ENCODE peak calls at places on chromosomes 12 and 14, in four cellular contexts. E is MG63, F is cardiac muscle cell, V is adipocyte. B is an unnamed sample.

GRCh38 chr12:21252070-21252469 is 82.6 kb downstream of the SLCO1A2 start:
- DNase-seq in E (no peak), F (peak; percentile 19), V (no peak), B (no peak)

GRCh38 chr14:54881235-54881760 is 21.3 kb downstream of the GCH1 start:
- DNase-seq in E (peak; percentile 6), F (no peak), V (no peak), B (no peak)

GRCh38 chr12:57475271-57476161 is 4.2 kb downstream of the ARHGAP9 start:
- DNase-seq in E (no peak), F (peak; percentile 45), V (peak; percentile 63), B (no peak)

GRCh38 chr14:99519347-99519881 is 38.2 kb downstream of the CCNK start:
- DNase-seq in E (no peak), F (no peak), V (no peak), B (no peak)

GRCh38 chr14:63388766-63389431 is 70.2 kb upstream of the GPHB5 start:
- DNase-seq in E (peak; percentile 29), F (peak; percentile 67), V (peak; percentile 79), B (no peak)

GRCh38 chr12:66051361-66051760 is 79.2 kb downstream of the LLPH start:
- DNase-seq in E (no peak), F (no peak), V (no peak), B (no peak)

GRCh38 chr14:69481815-69482568 is 2.5 kb upstream of the PLEKHD1 start:
- DNase-seq in E (no peak), F (no peak), V (no peak), B (no peak)

GRCh38 chr12:1532367-1532752 is 62.0 kb downstream of the FBXL14 start:
- DNase-seq in E (no peak), F (no peak), V (peak; percentile 23), B (no peak)

GRCh38 chr14:53412819-53413664 is 259.9 kb upstream of the DDHD1 start:
- DNase-seq in E (no peak), F (peak; percentile 24), V (no peak), B (no peak)

GRCh38 chr12:99130808-99131538 is 485.9 kb downstream of the APAF1 start:
- DNase-seq in E (no peak), F (no peak), V (peak; percentile 75), B (no peak)
- H3K4me3 ChIP-seq in E (no peak overlapping the region), F (no peak overlapping the region), V (peak overlapping the region; percentile 77), B (no peak overlapping the region)

DNA sequence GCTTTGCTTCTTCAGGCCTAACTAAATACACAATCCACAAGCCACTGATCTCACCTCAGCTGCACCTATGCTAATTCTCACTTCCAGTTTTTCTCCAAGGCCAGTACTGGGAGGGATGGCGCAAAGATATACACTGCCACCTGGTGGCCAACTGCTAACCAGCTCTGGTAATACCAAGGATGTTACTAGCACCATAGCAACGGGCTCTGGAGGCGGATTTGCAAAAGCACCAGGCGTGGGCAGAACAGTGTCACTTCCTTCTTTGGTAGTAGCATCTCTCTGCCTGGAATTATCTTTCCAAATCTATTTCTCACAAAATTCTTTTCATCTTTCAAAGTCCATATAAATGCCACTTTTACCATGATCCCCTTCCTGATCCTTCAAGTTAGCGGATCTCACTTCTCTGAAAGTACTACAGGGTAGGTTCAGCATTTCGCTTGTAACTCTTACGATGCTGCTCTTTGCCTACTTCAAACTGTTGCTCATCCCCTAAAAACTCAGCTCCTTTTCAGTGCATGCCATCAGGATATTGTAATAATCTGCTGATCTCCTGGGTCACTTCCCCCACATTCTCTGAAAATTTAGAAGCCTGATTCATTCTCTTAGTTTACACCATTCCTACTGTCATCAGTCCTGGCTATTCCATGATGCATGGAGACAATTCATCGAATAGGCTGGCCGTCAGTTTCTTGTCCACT is 37.1 kb upstream of the FOXJ2 start:
- DNase-seq in E (peak; percentile 79), F (peak; percentile 77), V (peak; percentile 93), B (peak; percentile 46)
- H3K4me3 ChIP-seq in E (no peak overlapping the region), F (no peak overlapping the region), V (peak overlapping the region; percentile 58), B (no peak overlapping the region)

DNA sequence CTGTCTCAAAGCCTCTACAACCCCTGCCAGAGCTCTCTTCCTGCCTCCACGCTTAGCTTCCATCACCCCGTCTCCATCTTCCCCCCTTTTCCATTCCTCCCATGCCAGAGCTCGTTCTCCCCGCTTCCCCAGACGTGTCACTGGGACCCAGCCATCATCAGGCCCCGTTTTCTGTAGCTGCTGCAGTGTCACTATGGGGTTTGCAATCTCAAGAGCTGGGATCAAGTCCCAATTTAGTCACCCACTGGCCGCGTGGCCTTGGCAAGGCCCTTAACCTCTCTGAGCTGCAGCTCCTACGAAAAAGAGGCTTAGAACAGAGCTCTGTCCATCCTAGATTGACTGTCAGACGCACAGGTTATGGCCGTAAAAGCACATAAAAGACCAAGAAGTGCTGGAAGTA is 901 bp upstream of the FAIM2 start:
- DNase-seq in E (no peak), F (no peak), V (no peak), B (no peak)
- H3K4me3 ChIP-seq in E (no peak overlapping the region), F (no peak overlapping the region), V (no peak overlapping the region), B (no peak overlapping the region)

GRCh38 chr12:104985206-104985605 is 910 bp upstream of the NOPCHAP1 start:
- DNase-seq in E (no peak), F (no peak), V (no peak), B (no peak)
- H3K4me3 ChIP-seq in E (peak overlapping the region; percentile 93), F (no peak overlapping the region), V (peak overlapping the region; percentile 94), B (no peak overlapping the region)

DNA sequence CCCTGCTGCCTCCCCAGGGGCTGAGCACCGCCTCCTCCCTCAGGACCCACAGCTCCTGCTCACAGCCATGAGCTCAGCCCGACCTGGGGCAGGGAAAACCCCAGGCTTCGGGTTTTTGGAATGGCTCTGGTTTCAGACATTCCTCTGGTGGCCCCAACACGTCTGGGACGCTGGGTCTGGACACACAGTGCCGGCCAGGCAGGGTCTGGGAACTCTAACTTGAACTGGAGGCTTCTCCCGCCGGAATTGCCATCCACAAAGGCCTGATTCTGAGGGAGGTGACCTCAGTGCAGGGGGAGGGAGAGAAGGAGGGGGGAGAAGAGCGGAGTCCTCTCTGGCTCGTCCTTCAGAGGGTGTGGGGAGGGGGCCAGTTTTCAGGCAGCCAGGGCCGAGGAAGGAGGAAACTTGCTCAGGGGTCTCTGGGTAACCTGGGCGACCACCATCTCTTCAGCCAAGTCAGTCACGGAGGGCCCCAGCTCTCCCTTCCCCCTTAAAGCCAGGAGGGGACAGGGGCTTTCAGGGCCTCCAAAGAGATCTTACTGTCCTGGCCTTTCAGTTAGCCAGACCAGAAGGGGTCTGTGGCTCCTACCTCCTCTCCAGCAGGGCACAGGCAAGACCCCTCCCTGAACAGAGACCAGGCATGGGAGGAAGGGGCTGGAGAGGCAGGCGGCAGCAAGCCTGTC is 19.4 kb downstream of the NCKAP5L start:
- DNase-seq in E (no peak), F (no peak), V (peak; percentile 51), B (no peak)
- H3K4me3 ChIP-seq in E (no peak overlapping the region), F (no peak overlapping the region), V (peak overlapping the region; percentile 48), B (no peak overlapping the region)

DNA sequence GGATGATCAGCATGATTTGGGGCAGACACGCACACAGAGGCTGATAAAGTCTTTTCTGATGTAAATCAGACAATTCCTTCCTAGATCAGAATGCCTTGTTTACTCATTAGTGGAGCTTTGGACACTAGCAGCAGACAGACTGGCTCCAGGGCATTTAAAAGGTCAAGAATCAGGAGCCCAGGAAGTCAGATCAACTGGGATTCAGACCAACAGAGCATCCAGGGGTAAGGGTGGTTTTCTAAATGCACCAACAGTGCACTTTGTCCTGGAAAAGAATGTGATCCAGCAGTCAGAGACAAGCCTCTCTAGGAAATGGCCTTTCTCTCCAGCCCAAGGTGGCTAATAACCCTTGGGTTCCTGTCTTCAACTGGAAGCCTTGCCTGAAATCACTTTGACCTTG is 405.3 kb downstream of the MED13L start:
- DNase-seq in E (no peak), F (no peak), V (no peak), B (peak; percentile 60)
- H3K4me3 ChIP-seq in E (no peak overlapping the region), F (no peak overlapping the region), V (no peak overlapping the region), B (no peak overlapping the region)

DNA sequence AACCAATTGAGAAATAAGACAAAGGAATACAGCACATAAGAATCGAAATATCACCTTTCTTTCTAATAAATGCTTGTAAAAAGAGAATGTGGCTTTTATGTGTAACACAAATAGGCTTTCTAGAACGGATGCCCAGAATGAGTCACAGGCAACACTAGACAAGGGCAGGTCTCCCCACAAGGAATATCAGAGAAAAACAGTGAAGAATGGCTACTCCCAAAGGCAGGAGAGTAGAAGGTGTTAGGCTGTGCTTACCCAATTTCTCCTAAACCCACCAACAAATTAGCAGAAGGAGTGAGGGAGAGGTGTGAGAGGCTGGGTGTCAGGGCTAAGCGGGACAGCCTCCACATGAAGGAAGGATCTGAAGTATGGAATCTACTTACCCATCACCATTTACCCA is 55.2 kb downstream of the GALNT4 start:
- DNase-seq in E (no peak), F (no peak), V (peak; percentile 44), B (no peak)
- H3K4me3 ChIP-seq in E (no peak overlapping the region), F (no peak overlapping the region), V (no peak overlapping the region), B (no peak overlapping the region)

DNA sequence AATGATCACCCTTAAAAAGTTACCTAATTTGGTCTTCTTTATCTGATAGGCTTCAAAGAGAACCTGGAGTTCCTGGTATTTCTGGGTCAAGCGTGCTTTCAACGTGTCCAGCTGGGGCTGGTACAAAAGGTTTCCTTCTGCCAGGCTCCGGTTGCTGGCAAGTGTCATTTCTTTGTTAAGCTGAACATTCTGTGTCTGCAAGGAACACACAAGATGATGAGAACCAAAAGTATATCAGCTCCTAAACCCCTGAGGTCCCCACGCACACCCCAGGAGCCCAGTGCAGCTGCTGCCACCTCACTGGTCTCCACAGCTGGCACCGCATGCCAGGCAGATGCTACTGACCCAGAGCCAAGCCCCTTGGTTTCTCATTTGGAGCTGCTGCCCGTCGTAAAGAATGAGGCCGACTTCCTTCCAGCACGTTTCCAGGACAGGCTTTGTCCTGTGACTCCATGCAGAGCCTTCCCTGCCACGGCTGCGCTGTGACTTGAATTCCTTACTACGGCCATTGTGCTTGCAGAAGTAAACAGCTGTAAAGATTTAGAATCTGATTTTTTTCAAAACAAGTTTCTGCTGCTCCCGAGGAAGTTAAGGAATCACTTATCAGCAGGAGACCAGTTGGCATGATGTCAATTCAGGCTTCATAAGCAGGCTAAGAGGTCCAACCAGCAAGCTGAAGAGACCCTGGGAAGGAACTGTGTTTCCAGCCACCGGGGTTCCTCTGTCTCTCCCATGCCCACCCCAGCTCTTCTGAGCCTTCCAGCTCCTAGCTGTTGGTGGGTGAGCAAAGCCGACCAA is 24.9 kb downstream of the VPS37B start:
- DNase-seq in E (no peak), F (no peak), V (peak; percentile 56), B (peak; percentile 86)
- H3K4me3 ChIP-seq in E (no peak overlapping the region), F (no peak overlapping the region), V (peak overlapping the region; percentile 77), B (peak overlapping the region; percentile 53)

GRCh38 chr12:7122876-7123769 is 5.6 kb downstream of the RBP5 start:
- DNase-seq in E (no peak), F (no peak), V (no peak), B (no peak)
- H3K4me3 ChIP-seq in E (no peak overlapping the region), F (no peak overlapping the region), V (no peak overlapping the region), B (no peak overlapping the region)

B was measured in LNCaP clone FGC.